ENCODE peak calls at places on chromosomes 7 and 10, in five cellular contexts. U, J, C, V and Y are unnamed samples. For H3K4me1 and H3K9me3, the result is how much of the 10 kb centered on the place peaks cover.

GRCh38 chr7:106660862-106661720 is at the start of gene CCDC71L:
- DNase-seq in U (peak), J (peak), C (peak), V (peak), Y (peak)

GRCh38 chr7:55251313-55251712 is 113.8 kb upstream of the LANCL2 start:
- DNase-seq in U (no peak), J (no peak), C (no peak), V (no peak), Y (no peak)

GRCh38 chr7:21345361-21345760 is 82.5 kb upstream of the SP4 start:
- DNase-seq in U (no peak), J (no peak), C (no peak), V (no peak), Y (no peak)

GRCh38 chr7:66464059-66464458 is 164.6 kb upstream of the KCTD7 start:
- DNase-seq in U (no peak), J (no peak), C (no peak), V (no peak), Y (no peak)

GRCh38 chr10:78165617-78166016 is 132.0 kb downstream of the RPS24 start:
- DNase-seq in U (no peak), J (no peak), C (no peak), V (no peak), Y (no peak)

GRCh38 chr10:13334556-13334955 is 13.5 kb downstream of the SEPHS1 start:
- DNase-seq in U (no peak), J (no peak), C (no peak), V (no peak), Y (no peak)

GRCh38 chr7:65448824-65449504 is 75.3 kb downstream of the ZNF92 start:
- DNase-seq in U (peak), J (no peak), C (no peak), V (peak), Y (no peak)

GRCh38 chr10:93601774-93602162 is 733 bp upstream of the RBP4 start:
- DNase-seq in U (no peak), J (no peak), C (no peak), V (no peak), Y (no peak)

GRCh38 chr10:31896972-31897384 is 31.7 kb downstream of the ARHGAP12 start:
- DNase-seq in U (peak), J (no peak), C (no peak), V (peak), Y (no peak)

GRCh38 chr7:148727501-148728278 is 29.0 kb downstream of the CUL1 start:
- DNase-seq in U (no peak), J (no peak), C (no peak), V (no peak), Y (no peak)

GRCh38 chr10:72484521-72484920 is 129.8 kb upstream of the DNAJB12 start:
- DNase-seq in U (no peak), J (no peak), C (no peak), V (no peak), Y (no peak)

GRCh38 chr7:106071999-106072714 is 40.0 kb downstream of the SYPL1 start:
- DNase-seq in U (no peak), J (no peak), C (no peak), V (no peak), Y (no peak)

GRCh38 chr7:33128631-33128989 is 754 bp upstream of the BBS9 start:
- DNase-seq in U (no peak), J (no peak), C (no peak), V (no peak), Y (no peak)

GRCh38 chr10:43928425-43928968 is 279.8 kb upstream of the ZNF32 start:
- DNase-seq in U (no peak), J (no peak), C (no peak), V (no peak), Y (no peak)

GRCh38 chr10:79202188-79203013 is 133.6 kb downstream of the ZMIZ1 start:
- DNase-seq in U (no peak), J (peak), C (peak), V (peak), Y (peak)

GRCh38 chr10:71025535-71025934 is 137.2 kb upstream of the PCBD1 start:
- DNase-seq in U (no peak), J (peak), C (no peak), V (no peak), Y (no peak)

GRCh38 chr10:30529373-30529998 is 95.5 kb downstream of the MAP3K8 start:
- DNase-seq in U (no peak), J (no peak), C (peak), V (no peak), Y (no peak)

DNA sequence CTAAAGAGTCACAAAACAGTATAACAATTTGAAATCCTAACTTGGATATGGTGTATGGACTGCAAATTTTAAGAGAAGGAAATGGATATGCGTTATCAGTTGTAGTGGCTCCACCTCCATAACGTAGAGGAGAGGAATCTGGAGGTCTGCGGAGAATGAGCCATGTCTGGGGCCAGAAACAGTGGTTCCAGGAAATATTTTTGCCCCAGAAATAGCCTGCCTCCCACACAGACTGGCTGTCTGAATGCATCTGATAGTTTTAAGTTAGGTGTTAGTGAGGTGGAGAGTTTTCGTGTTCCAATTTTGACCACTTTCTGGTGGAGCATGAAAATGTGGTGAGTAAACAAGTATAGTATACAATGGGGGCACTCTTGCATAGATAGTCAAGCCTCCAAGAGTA is 1.6 kb downstream of the PHTF2 start:
- DNase-seq in U (peak), J (no peak), C (no peak), V (peak), Y (no peak)
- H3K4me1 ChIP-seq in U (under half), J (under half), C (under half), V (under half), Y (under half)

DNA sequence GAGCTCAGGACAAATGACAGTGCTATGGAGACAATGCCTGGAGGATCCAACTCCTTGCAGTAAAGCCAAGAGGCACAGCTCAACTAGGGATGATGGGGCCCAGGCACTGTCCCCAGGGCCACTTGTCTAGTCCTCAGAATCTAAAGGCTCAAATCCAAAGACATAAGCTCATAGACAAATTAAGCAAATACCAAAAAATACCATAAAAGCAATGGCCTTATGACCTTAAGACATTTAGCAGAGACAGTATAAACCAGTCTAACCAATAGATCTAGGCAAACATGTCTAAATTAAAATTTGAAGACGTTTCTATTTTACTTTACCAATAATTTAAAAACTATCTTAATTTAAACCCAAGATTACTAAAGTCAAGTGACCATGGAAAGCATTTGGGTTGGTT is 14.8 kb upstream of the MKLN1 start:
- DNase-seq in U (no peak), J (no peak), C (no peak), V (no peak), Y (no peak)
- H3K9me3 ChIP-seq in U (under half), J (under half), C (under half), V (under half), Y (under half)

GRCh38 chr10:119304541-119304940 is 97.2 kb downstream of the GRK5 start:
- DNase-seq in U (no peak), J (no peak), C (no peak), V (no peak), Y (no peak)

GRCh38 chr10:119306964-119307363 is 99.6 kb downstream of the GRK5 start:
- DNase-seq in U (peak), J (no peak), C (no peak), V (peak), Y (no peak)

GRCh38 chr10:119308089-119308488 is 100.7 kb downstream of the GRK5 start:
- DNase-seq in U (no peak), J (no peak), C (no peak), V (no peak), Y (no peak)

GRCh38 chr10:119305860-119306513 is 98.6 kb downstream of the GRK5 start:
- DNase-seq in U (peak), J (peak), C (no peak), V (peak), Y (no peak)

DNA sequence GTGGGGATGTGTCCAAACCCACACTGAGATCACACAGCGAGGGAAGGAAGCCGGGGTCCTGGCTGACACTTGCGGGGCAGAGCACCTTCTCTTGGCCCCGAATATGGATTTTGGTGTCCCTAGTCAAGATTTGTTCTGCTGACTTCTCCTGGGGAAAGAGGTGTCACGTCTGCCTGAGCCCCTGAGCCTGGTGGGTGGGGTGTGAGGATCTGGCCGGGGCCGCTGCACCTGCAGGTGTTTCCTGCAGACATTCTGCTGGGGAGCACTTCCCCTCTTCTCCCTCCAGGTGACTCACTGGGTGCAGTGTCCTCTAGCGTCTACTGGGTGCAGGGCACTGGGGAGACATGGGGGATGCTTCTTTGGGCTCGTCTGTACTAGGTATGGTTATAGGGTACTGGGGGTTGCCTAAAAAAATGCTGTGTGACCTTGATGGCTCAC is 99.2 kb downstream of the GRK5 start:
- DNase-seq in U (peak), J (peak), C (no peak), V (peak), Y (no peak)
- H3K4me1 ChIP-seq in U (under half), J (half or more), C (half or more), V (under half), Y (under half)

GRCh38 chr7:157771689-157772088 is 434.9 kb downstream of the DNAJB6 start:
- DNase-seq in U (no peak), J (no peak), C (no peak), V (no peak), Y (no peak)
- H3K9me3 ChIP-seq in U (under half), J (under half), C (under half), V (under half), Y (under half)

DNA sequence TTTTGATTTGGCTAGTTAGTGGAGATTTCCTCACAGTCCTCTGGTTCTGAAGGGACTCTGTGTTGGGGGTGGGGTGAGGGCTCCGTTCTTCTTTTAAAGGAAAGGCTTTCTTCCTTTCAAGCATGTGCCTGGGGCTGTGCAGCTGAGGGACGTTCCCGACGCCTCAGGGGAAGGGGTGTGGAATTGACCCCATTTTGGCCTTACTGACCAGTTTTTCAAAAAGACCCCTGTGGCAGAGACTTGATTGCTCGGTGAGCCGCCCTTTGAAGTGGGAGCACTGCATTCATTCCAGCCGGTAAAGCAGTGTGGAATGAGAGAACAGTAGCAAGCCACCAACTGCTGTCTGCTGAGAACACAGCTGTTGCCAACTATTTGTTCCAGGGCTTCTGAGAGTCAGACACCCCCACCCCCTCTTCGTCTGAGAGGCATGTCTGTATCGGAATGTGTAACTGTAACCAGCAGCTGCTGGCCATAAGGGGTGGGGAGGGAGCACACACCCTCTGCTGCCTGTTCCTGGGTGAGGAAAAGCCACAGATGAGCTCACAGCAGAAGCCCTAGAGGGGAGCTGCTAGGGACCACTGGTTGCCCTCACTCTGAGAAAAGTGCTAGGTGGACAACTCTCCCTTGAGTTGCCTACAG is 33.1 kb downstream of the WBP1L start:
- DNase-seq in U (peak), J (peak), C (peak), V (peak), Y (peak)
- H3K4me1 ChIP-seq in U (half or more), J (under half), C (half or more), V (half or more), Y (under half)

GRCh38 chr7:154874409-154875113 is 128.4 kb downstream of the PAXIP1 start:
- DNase-seq in U (no peak), J (no peak), C (peak), V (no peak), Y (no peak)
- H3K9me3 ChIP-seq in U (under half), J (under half), C (under half), V (under half), Y (under half)